ENCODE peak calls at places on chromosomes 11 and 22, in four cellular contexts. One of them, this sample, is unnamed.

GRCh38 chr11:95577716-95578460 is 211.7 kb downstream of the FAM76B start:
- DNase-seq in iris pigment epithelial cell: peak; percentile 75
- DNase-seq in B cell: no peak
- DNase-seq in T1000: no peak
- DNase-seq in this sample: no peak

GRCh38 chr11:17394743-17395390 is 6.4 kb upstream of the KCNJ11 start:
- DNase-seq in iris pigment epithelial cell: no peak
- DNase-seq in B cell: no peak
- DNase-seq in T1000: no peak
- DNase-seq in this sample: no peak

GRCh38 chr22:32850591-32851517 is 49.3 kb downstream of the TIMP3 start:
- DNase-seq in iris pigment epithelial cell: peak; percentile 5
- DNase-seq in B cell: no peak
- DNase-seq in T1000: no peak
- DNase-seq in this sample: no peak

GRCh38 chr11:31816467-31817053 is 5.4 kb upstream of the PAX6 start:
- DNase-seq in iris pigment epithelial cell: no peak
- DNase-seq in B cell: peak; percentile 43
- DNase-seq in T1000: no peak
- DNase-seq in this sample: no peak

GRCh38 chr11:70468256-70469230 is 70.2 kb downstream of the CTTN start:
- DNase-seq in iris pigment epithelial cell: no peak
- DNase-seq in B cell: no peak
- DNase-seq in T1000: no peak
- DNase-seq in this sample: no peak

GRCh38 chr22:46726066-46726985 is 11.7 kb downstream of the CERK start:
- DNase-seq in iris pigment epithelial cell: peak; percentile 39
- DNase-seq in B cell: no peak
- DNase-seq in T1000: no peak
- DNase-seq in this sample: no peak

GRCh38 chr11:133545199-133545709 is 13.0 kb upstream of the OPCML start:
- DNase-seq in iris pigment epithelial cell: no peak
- DNase-seq in B cell: no peak
- DNase-seq in T1000: no peak
- DNase-seq in this sample: no peak

GRCh38 chr22:39721456-39722325 is 151.1 kb downstream of the CACNA1I start:
- DNase-seq in iris pigment epithelial cell: no peak
- DNase-seq in B cell: no peak
- DNase-seq in T1000: no peak
- DNase-seq in this sample: no peak

GRCh38 chr11:128422576-128423370 is 164.6 kb downstream of the ETS1 start:
- DNase-seq in iris pigment epithelial cell: no peak
- DNase-seq in B cell: peak; percentile 14
- DNase-seq in T1000: no peak
- DNase-seq in this sample: no peak

GRCh38 chr11:11387906-11388305 is 34.9 kb upstream of the CSNK2A3 start:
- DNase-seq in iris pigment epithelial cell: no peak
- DNase-seq in B cell: no peak
- DNase-seq in T1000: no peak
- DNase-seq in this sample: no peak

GRCh38 chr22:30605449-30606110 is 1.4 kb upstream of the TCN2 start:
- DNase-seq in iris pigment epithelial cell: peak; percentile 55
- DNase-seq in B cell: peak; percentile 65
- DNase-seq in T1000: no peak
- DNase-seq in this sample: no peak

GRCh38 chr11:71080239-71081097 is 171.9 kb downstream of the SHANK2 start:
- DNase-seq in iris pigment epithelial cell: peak; percentile 52
- DNase-seq in B cell: no peak
- DNase-seq in T1000: peak; percentile 44
- DNase-seq in this sample: peak; percentile 64